ENCODE peak calls at places on chromosome 22, in five cellular contexts. D is GDM1, V is HEK293T, N is T follicular helper cell, X is BJ. P is an unnamed sample.

GRCh38 chr22:43789452-43789851 is 22.7 kb downstream of the EFCAB6 start:
- DNase-seq in N (no peak), D (no peak), X (peak; percentile 98), V (no peak), P (no peak)

GRCh38 chr22:23180893-23181762 is 819 bp downstream of the BCR start:
- DNase-seq in V (no peak), X (no peak), D (no peak), N (no peak), P (no peak)

GRCh38 chr22:37331034-37331428 is 48.7 kb downstream of the CYTH4 start:
- DNase-seq in V (no peak), X (no peak), N (no peak), D (no peak), P (no peak)

GRCh38 chr22:20406686-20407408 is 12.9 kb downstream of the ZNF74 start:
- DNase-seq in X (no peak), V (no peak), D (no peak), N (no peak), P (no peak)

GRCh38 chr22:29528144-29528543 is 25.4 kb downstream of the THOC5 start:
- DNase-seq in N (no peak), D (no peak), X (no peak), V (no peak), P (no peak)

GRCh38 chr22:50507421-50507990 is at the start of gene LMF2:
- DNase-seq in N (peak; percentile 90), X (no peak), D (no peak), V (peak; percentile 94), P (peak; percentile 93)

GRCh38 chr22:35205956-35206355 is 51.3 kb upstream of the HMGXB4 start:
- DNase-seq in X (no peak), N (no peak), D (no peak), V (no peak), P (no peak)

GRCh38 chr22:26360169-26360885 is 68.7 kb upstream of the ASPHD2 start:
- DNase-seq in N (peak; percentile 47), V (peak; percentile 84), D (peak; percentile 44), X (peak; percentile 19), P (peak; percentile 63)